ENCODE peak calls at places on chromosomes 1 and 21, in four cellular contexts. K is GM12892, Z is K562, V is sigmoid colon. F is an unnamed sample.

GRCh38 chr1:21022279-21023040 is 154.2 kb downstream of the EIF4G3 start:
- DNase-seq in K (peak; percentile 19), Z (peak; percentile 83), V (peak; percentile 84), F (no peak)

GRCh38 chr21:42358937-42359336 is 7.4 kb downstream of the TFF1 start:
- DNase-seq in K (no peak), Z (peak; percentile 73), V (no peak), F (no peak)

GRCh38 chr21:45151484-45152115 is 77.2 kb downstream of the ADARB1 start:
- DNase-seq in K (no peak), Z (no peak), V (peak; percentile 50), F (no peak)

GRCh38 chr1:15718199-15718601 is 17.9 kb upstream of the SLC25A34 start:
- DNase-seq in K (no peak), Z (no peak), V (no peak), F (no peak)

GRCh38 chr21:43866659-43867331 is 1.8 kb downstream of the AGPAT3 start:
- DNase-seq in K (peak; percentile 76), Z (peak; percentile 73), V (no peak), F (no peak)

GRCh38 chr1:179016694-179017382 is 8.9 kb upstream of the FAM20B start:
- DNase-seq in K (no peak), Z (peak; percentile 93), V (peak; percentile 92), F (peak; percentile 97)

GRCh38 chr21:38993561-38993960 is 187.8 kb downstream of the ETS2 start:
- DNase-seq in K (no peak), Z (no peak), V (peak; percentile 80), F (no peak)

GRCh38 chr1:233081686-233082085 is 131.3 kb downstream of the NTPCR start:
- DNase-seq in K (no peak), Z (no peak), V (no peak), F (no peak)

GRCh38 chr1:154548028-154548427 is 10.4 kb downstream of the UBE2Q1 start:
- DNase-seq in K (no peak), Z (no peak), V (no peak), F (no peak)

GRCh38 chr1:82991569-82991968 is 1007.4 kb downstream of the TTLL7 start:
- DNase-seq in K (no peak), Z (no peak), V (no peak), F (no peak)

GRCh38 chr1:44670751-44671640 is 3.3 kb downstream of the TMEM53 start:
- DNase-seq in K (no peak), Z (no peak), V (no peak), F (no peak)

GRCh38 chr1:3858231-3858981 is 1.1 kb downstream of the DFFB start:
- DNase-seq in K (no peak), Z (peak; percentile 24), V (no peak), F (no peak)

GRCh38 chr1:26110731-26111529 is 694 bp upstream of the PDIK1L start:
- DNase-seq in K (peak; percentile 73), Z (peak; percentile 92), V (peak; percentile 88), F (peak; percentile 94)

GRCh38 chr1:47852006-47852686 is 145.0 kb downstream of the TRABD2B start:
- DNase-seq in K (no peak), Z (no peak), V (no peak), F (no peak)

GRCh38 chr1:22331618-22332017 is 120.0 kb upstream of the ZBTB40 start:
- DNase-seq in K (no peak), Z (no peak), V (no peak), F (no peak)

DNA sequence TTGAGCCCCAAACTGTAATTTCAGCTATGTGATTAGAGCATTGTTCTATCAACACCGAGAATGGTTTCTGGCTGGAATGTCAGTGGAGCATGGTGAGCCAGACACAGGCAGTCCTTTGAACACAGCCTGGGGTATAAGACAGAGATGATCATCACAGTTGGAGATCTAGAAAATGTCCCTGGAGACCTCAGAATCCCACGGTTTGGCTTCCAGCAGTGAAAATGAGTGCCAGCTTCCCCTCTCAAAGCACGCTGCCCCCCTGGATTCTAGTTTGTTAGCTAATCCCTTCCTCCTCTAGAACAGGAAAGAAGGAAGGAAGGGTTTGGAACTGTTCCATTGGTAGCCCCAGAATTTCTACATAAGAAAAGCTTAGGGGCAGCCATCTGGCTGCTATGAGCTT is 59.9 kb upstream of the JAK1 start:
- DNase-seq in K (no peak), Z (no peak), V (no peak), F (no peak)
- TF ChIP-seq POLR2AphosphoS5 in K (no peak), Z (no peak), V (no peak), F (no peak)

GRCh38 chr1:206721454-206721853 is 36.7 kb downstream of the MAPKAPK2 start:
- DNase-seq in K (no peak), Z (no peak), V (no peak), F (no peak)

GRCh38 chr1:206716519-206717236 is 32.0 kb downstream of the MAPKAPK2 start:
- DNase-seq in K (no peak), Z (no peak), V (peak; percentile 53), F (no peak)

GRCh38 chr1:206715552-206716518 is 31.1 kb downstream of the MAPKAPK2 start:
- DNase-seq in K (no peak), Z (no peak), V (peak; percentile 29), F (no peak)

GRCh38 chr1:206717237-206717989 is 32.7 kb downstream of the MAPKAPK2 start:
- DNase-seq in K (no peak), Z (peak; percentile 72), V (peak; percentile 69), F (no peak)

DNA sequence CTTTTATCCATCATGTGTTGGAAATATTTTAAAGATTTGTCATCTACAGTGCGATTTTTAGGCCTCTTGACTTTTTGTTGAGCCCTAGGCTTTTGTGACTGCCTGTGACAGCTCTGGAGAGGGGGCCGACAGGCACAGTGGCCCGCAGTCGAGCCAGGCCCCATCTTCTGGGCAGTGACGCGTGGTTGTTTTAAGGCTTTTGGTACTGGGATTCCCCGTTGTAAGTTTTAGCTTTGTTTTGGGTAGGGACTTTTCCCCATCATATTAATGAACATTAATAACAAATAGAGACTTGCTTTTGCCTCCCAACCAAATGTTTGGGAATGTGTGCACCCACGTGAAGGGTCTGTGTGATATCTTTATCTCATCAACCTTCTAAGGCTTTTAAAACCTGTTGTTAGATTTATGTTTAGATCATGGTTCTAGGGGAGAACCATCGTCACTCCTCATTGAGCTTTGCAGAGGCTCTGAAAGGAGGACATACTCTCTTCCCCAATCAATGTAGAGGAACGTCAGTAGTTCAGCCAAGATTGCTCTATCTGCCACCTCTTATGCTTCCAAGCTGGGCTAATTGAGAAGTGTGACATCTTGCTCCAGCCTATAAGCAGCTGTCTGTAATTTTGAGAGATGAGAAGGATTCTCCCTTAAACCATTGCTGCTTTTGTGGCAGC is 34.6 kb downstream of the MAPKAPK2 start:
- DNase-seq in K (no peak), Z (no peak), V (no peak), F (no peak)
- TF ChIP-seq POLR2AphosphoS5 in K (no peak), Z (no peak), V (no peak), F (no peak)

GRCh38 chr1:116389013-116389412 is 16.0 kb downstream of the ATP1A1 start:
- DNase-seq in K (no peak), Z (no peak), V (no peak), F (no peak)
- TF ChIP-seq POLR2AphosphoS5 in K (no peak), Z (no peak), V (no peak), F (no peak)

DNA sequence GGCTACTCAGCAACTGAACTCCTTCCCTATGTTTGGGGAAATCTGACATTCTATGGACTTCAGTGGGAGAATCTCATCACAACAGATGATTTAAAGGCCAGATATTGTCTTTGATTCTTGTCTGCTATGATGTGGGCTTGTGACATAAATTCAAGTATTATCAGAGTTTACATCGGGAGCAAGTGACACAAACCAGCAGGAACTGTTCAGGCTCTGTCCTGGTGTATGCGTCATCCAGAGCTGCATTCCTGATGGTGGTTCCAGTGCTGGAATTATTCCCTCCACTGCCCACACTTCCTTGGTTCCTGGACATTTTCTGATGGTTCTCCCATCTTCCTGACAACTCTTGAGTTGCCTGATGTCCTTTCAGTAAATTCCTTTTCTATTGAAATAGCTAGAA is 10.8 kb upstream of the LSM10 start:
- DNase-seq in K (no peak), Z (no peak), V (no peak), F (no peak)
- TF ChIP-seq POLR2AphosphoS5 in K (no peak), Z (no peak), V (no peak), F (no peak)

DNA sequence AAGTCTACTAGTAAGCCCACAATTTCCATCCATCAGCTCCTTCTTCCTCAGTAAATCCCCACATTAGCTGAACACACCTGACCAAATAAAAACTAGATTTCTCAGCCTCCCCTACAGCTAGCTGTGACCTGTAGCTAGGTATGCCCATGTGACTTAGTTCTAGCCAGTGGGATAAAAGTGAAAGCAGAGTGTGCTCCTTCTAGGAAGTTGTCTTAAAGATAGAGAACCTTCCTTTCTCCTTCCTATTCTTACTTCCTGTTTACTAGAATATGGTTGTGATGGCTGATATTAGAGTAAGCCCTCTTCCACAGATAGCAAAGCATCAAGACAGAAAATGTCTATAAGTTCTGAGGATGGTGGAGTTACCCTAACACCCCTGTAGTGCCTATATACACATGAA is 67.0 kb downstream of the PIK3R3 start:
- DNase-seq in K (no peak), Z (peak; percentile 24), V (no peak), F (no peak)
- TF ChIP-seq POLR2AphosphoS5 in K (no peak), Z (no peak), V (no peak), F (no peak)

DNA sequence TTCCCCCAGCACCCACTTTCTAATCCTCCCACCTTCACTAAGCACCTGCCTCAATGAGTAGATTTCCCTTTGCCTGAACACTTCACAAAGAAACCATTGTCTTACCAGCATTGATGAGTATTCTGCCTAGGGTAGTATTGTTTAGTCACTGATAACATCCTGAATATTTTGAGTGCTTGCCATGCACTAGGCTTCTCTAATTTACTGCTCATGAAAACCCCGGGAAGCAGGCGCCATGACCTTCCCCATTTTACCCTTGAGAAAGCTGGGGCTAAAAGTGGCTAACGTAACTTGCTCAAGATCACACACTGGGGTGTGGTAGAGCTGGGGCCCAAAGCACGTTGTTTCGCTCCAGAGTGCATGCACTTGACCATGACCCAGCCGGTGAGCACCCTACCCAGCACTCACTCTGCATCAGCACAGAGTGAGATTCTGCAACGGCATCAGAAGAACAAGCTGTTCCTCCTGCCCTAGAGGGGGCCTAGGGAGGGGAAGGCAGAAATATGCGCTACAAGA is 10.6 kb upstream of the F3 start:
- DNase-seq in K (no peak), Z (no peak), V (no peak), F (no peak)
- TF ChIP-seq POLR2AphosphoS5 in K (no peak), Z (no peak), V (no peak), F (no peak)